ENCODE peak calls at places on chromosomes 4 and X, in nine cellular contexts. A is right atrium auricular region, W is tibial artery, Y is uterus, U is right lobe of liver, L is suprapubic skin, H is right cardiac atrium, X is stomach, I is sigmoid colon. F is an unnamed sample. For H3K4me1, the result is how much of the 10 kb centered on the place peaks cover.

GRCh38 chrX:48045410-48046311 is 25.8 kb downstream of the ZNF630 start:
- DNase-seq in A (no peak), W (no peak), Y (peak), U (no peak), L (no peak), H (peak), X (no peak), I (no peak), F (peak)

GRCh38 chr4:2515835-2516550 is 20.5 kb upstream of the FAM193A start:
- DNase-seq in A (peak), W (peak), Y (peak), U (peak), L (no peak), H (peak), X (peak), I (peak), F (peak)

GRCh38 chr4:17613761-17614415 is 553 bp upstream of the MED28 start:
- DNase-seq in A (no peak), W (no peak), Y (no peak), U (peak), L (no peak), H (no peak), X (no peak), I (peak), F (no peak)

GRCh38 chr4:90126805-90127204 is 389 bp upstream of the CCSER1 start:
- DNase-seq in A (no peak), W (no peak), Y (no peak), U (no peak), L (no peak), H (no peak), X (no peak), I (no peak), F (no peak)

GRCh38 chr4:113684534-113685091 is 76.9 kb downstream of the CAMK2D start:
- DNase-seq in A (peak), W (peak), Y (peak), U (peak), L (no peak), H (peak), X (peak), I (peak), F (peak)

GRCh38 chr4:6022607-6023288 is 4.5 kb upstream of the C4orf50 start:
- DNase-seq in A (no peak), W (no peak), Y (no peak), U (no peak), L (no peak), H (no peak), X (no peak), I (no peak), F (no peak)

GRCh38 chr4:186932196-186932595 is 208.5 kb upstream of the FAT1 start:
- DNase-seq in A (no peak), W (no peak), Y (no peak), U (no peak), L (no peak), H (no peak), X (no peak), I (no peak), F (no peak)

GRCh38 chrX:97524997-97525396 is 641.3 kb downstream of the RPA4 start:
- DNase-seq in A (no peak), W (no peak), Y (no peak), U (no peak), L (no peak), H (no peak), X (no peak), I (no peak), F (no peak)

GRCh38 chrX:11976663-11977062 is 161.6 kb upstream of the FRMPD4 start:
- DNase-seq in A (no peak), W (no peak), Y (no peak), U (no peak), L (no peak), H (no peak), X (no peak), I (no peak), F (no peak)

GRCh38 chr4:159390648-159391047 is 287.8 kb downstream of the RAPGEF2 start:
- DNase-seq in A (no peak), W (no peak), Y (no peak), U (no peak), L (no peak), H (no peak), X (no peak), I (no peak), F (no peak)

GRCh38 chr4:71132486-71132885 is 139.0 kb downstream of the DCK start:
- DNase-seq in A (no peak), W (no peak), Y (no peak), U (no peak), L (no peak), H (no peak), X (no peak), I (no peak), F (no peak)

GRCh38 chr4:74423101-74423500 is 21.8 kb upstream of the AREG start:
- DNase-seq in A (no peak), W (no peak), Y (no peak), U (no peak), L (no peak), H (peak), X (peak), I (no peak), F (peak)

GRCh38 chr4:62549601-62550000 is 1349.5 kb downstream of the ADGRL3 start:
- DNase-seq in A (no peak), W (no peak), Y (no peak), U (no peak), L (no peak), H (no peak), X (no peak), I (no peak), F (no peak)

GRCh38 chr4:105057370-105058096 is 89.1 kb upstream of the TET2 start:
- DNase-seq in A (no peak), W (no peak), Y (no peak), U (no peak), L (no peak), H (no peak), X (no peak), I (no peak), F (no peak)

GRCh38 chr4:127139788-127140286 is 492.9 kb upstream of the INTU start:
- DNase-seq in A (no peak), W (no peak), Y (no peak), U (no peak), L (no peak), H (no peak), X (no peak), I (no peak), F (no peak)

GRCh38 chrX:23503835-23504539 is 163.3 kb upstream of the PRDX4 start:
- DNase-seq in A (peak), W (peak), Y (no peak), U (peak), L (no peak), H (peak), X (peak), I (peak), F (peak)

GRCh38 chr4:156794863-156795262 is 176.7 kb downstream of the PDGFC start:
- DNase-seq in A (no peak), W (no peak), Y (no peak), U (no peak), L (no peak), H (no peak), X (no peak), I (no peak), F (no peak)

GRCh38 chrX:153460826-153461225 is 9.6 kb downstream of the HAUS7 start:
- DNase-seq in A (no peak), W (no peak), Y (no peak), U (peak), L (no peak), H (peak), X (peak), I (no peak), F (no peak)

GRCh38 chrX:40539214-40540142 is 41.3 kb upstream of the ATP6AP2 start:
- DNase-seq in A (peak), W (peak), Y (peak), U (peak), L (peak), H (peak), X (no peak), I (peak), F (peak)

GRCh38 chr4:73828945-73829344 is 7.5 kb upstream of the CXCL6 start:
- DNase-seq in A (no peak), W (no peak), Y (no peak), U (no peak), L (no peak), H (no peak), X (no peak), I (no peak), F (no peak)

GRCh38 chrX:118976599-118977340 is 2.4 kb downstream of the LONRF3 start:
- DNase-seq in A (no peak), W (peak), Y (peak), U (peak), L (peak), H (peak), X (peak), I (peak), F (peak)

GRCh38 chr4:4914059-4914820 is 54.8 kb downstream of the MSX1 start:
- DNase-seq in A (no peak), W (no peak), Y (no peak), U (no peak), L (no peak), H (no peak), X (no peak), I (no peak), F (no peak)

GRCh38 chrX:27679281-27679680 is 89.1 kb downstream of the DCAF8L2 start:
- DNase-seq in A (no peak), W (no peak), Y (no peak), U (no peak), L (no peak), H (no peak), X (no peak), I (no peak), F (no peak)

GRCh38 chr4:147340111-147340510 is 140.8 kb upstream of the EDNRA start:
- DNase-seq in A (no peak), W (no peak), Y (peak), U (no peak), L (no peak), H (no peak), X (no peak), I (no peak), F (no peak)

GRCh38 chrX:41946973-41947612 is 23.7 kb upstream of the CASK start:
- DNase-seq in A (no peak), W (no peak), Y (no peak), U (no peak), L (no peak), H (no peak), X (no peak), I (no peak), F (no peak)

GRCh38 chrX:109537324-109537665 is 651 bp downstream of the NXT2 start:
- DNase-seq in A (peak), W (no peak), Y (no peak), U (no peak), L (peak), H (no peak), X (peak), I (no peak), F (no peak)

GRCh38 chr4:152640058-152640921 is 39.5 kb downstream of the TMEM154 start:
- DNase-seq in A (no peak), W (no peak), Y (no peak), U (no peak), L (no peak), H (no peak), X (no peak), I (no peak), F (no peak)

GRCh38 chr4:16443504-16444088 is 217.3 kb upstream of the TAPT1 start:
- DNase-seq in A (no peak), W (no peak), Y (no peak), U (no peak), L (no peak), H (no peak), X (no peak), I (no peak), F (no peak)

GRCh38 chrX:150253946-150254615 is 109.0 kb upstream of the MAMLD1 start:
- DNase-seq in A (peak), W (no peak), Y (no peak), U (no peak), L (no peak), H (no peak), X (no peak), I (no peak), F (no peak)

GRCh38 chr4:123125477-123125876 is 203.1 kb upstream of the NUDT6 start:
- DNase-seq in A (no peak), W (no peak), Y (no peak), U (no peak), L (no peak), H (no peak), X (no peak), I (no peak), F (no peak)

GRCh38 chrX:77953708-77954107 is 15.7 kb downstream of the PGAM4 start:
- DNase-seq in A (no peak), W (no peak), Y (no peak), U (no peak), L (no peak), H (no peak), X (no peak), I (no peak), F (no peak)

GRCh38 chr4:20287246-20287645 is 35.5 kb downstream of the SLIT2 start:
- DNase-seq in A (no peak), W (no peak), Y (no peak), U (no peak), L (no peak), H (no peak), X (no peak), I (no peak), F (no peak)

GRCh38 chrX:134803551-134804183 is 145.4 kb upstream of the PLAC1 start:
- DNase-seq in A (no peak), W (no peak), Y (no peak), U (no peak), L (no peak), H (no peak), X (no peak), I (no peak), F (no peak)
- H3K4me3 ChIP-seq in A (no peak), W (no peak), Y (no peak), U (no peak), L (no peak), H (no peak), X (no peak), I (no peak), F (no peak)

DNA sequence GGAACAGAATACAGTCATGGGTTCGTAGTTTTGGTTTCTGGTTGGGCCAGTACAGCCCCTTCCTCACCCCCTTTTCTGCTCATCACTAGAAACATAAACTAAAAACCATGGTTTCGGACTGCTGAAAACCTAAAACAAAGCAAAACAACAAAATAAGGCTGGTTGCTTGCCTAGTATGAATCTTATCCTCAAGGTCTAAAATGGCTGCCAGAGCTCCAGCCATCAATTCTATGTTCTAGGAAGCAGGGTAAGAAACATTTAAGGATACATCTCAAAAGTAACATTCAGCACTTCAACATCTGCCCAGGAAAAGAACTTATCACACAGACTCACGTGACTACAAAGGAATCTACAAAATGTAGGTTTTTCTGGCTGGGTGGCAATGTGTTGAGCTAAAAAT is 31.5 kb downstream of the PPP3CA start:
- DNase-seq in A (no peak), W (no peak), Y (no peak), U (no peak), L (no peak), H (no peak), X (no peak), I (no peak), F (no peak)
- H3K4me1 ChIP-seq in A (under half), W (under half), Y (under half), U (under half), L (under half), H (under half), X (under half), I (under half), F (under half)

GRCh38 chr4:85808104-85808503 is 333.2 kb downstream of the ARHGAP24 start:
- DNase-seq in A (no peak), W (no peak), Y (no peak), U (no peak), L (no peak), H (no peak), X (no peak), I (no peak), F (no peak)

GRCh38 chr4:85808864-85809263 is 333.9 kb downstream of the ARHGAP24 start:
- DNase-seq in A (no peak), W (no peak), Y (no peak), U (no peak), L (no peak), H (no peak), X (no peak), I (no peak), F (no peak)

GRCh38 chr4:85803846-85804245 is 328.9 kb downstream of the ARHGAP24 start:
- DNase-seq in A (no peak), W (no peak), Y (no peak), U (no peak), L (no peak), H (no peak), X (no peak), I (no peak), F (no peak)

GRCh38 chr4:85806346-85806745 is 331.4 kb downstream of the ARHGAP24 start:
- DNase-seq in A (no peak), W (no peak), Y (no peak), U (no peak), L (no peak), H (no peak), X (no peak), I (no peak), F (no peak)

GRCh38 chr4:85807247-85807915 is 332.4 kb downstream of the ARHGAP24 start:
- DNase-seq in A (peak), W (peak), Y (no peak), U (no peak), L (no peak), H (peak), X (no peak), I (no peak), F (peak)
- H3K27ac ChIP-seq in A (peak), W (no peak), Y (peak), U (no peak), L (no peak), H (peak), X (no peak), I (no peak), F (peak)

GRCh38 chr4:183959349-183959748 is 54.2 kb downstream of the STOX2 start:
- DNase-seq in A (no peak), W (no peak), Y (no peak), U (no peak), L (no peak), H (no peak), X (no peak), I (no peak), F (no peak)
- H3K4me3 ChIP-seq in A (no peak), W (no peak), Y (peak), U (no peak), L (peak), H (peak), X (no peak), I (no peak), F (peak)

GRCh38 chr4:82901129-82901718 is 689 bp downstream of the THAP9 start:
- DNase-seq in A (no peak), W (no peak), Y (no peak), U (no peak), L (no peak), H (no peak), X (no peak), I (no peak), F (no peak)
- H3K4me1 ChIP-seq in A (under half), W (under half), Y (under half), U (under half), L (under half), H (under half), X (under half), I (under half), F (half or more)

GRCh38 chr4:7206385-7206784 is 14.0 kb downstream of the SORCS2 start:
- DNase-seq in A (peak), W (peak), Y (peak), U (peak), L (no peak), H (peak), X (no peak), I (no peak), F (peak)
- H3K27ac ChIP-seq in A (peak), W (peak), Y (peak), U (no peak), L (peak), H (peak), X (peak), I (peak), F (peak)

DNA sequence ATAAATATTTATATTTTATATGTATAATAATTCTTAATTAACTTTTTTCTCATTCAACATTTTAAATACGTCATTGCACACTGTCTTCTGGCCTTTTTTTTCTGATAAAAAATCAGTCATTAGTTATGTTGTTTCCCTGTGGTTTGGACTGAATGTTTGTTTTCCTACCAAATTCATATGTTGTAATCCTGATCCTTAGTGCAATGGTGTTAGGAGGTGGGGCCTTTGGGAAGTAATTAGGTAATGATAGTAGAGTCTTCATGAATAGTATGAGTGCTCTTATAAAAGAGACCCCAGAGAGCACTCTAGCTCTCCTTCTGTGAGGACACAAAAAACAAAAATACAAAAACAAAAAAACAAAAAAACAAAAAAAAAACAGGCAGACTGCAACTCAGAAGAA is 117.2 kb downstream of the GASK1B start:
- DNase-seq in A (no peak), W (no peak), Y (no peak), U (no peak), L (no peak), H (no peak), X (no peak), I (no peak), F (no peak)
- H3K4me3 ChIP-seq in A (no peak), W (no peak), Y (no peak), U (no peak), L (no peak), H (no peak), X (no peak), I (no peak), F (no peak)

DNA sequence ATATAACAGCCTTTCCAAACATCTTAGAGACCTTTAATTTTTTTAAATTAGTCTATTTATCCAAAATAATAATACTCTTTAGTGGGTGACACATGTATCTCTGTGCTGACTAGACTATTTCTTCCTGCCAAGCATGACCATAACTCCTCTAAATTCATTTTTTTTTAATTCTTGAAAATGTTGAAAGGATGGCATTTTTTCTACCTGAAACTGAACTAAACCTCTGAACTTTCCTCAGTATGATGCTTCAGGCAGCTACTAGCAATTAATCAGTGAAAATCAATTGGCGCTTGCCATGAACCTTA is 42.4 kb upstream of the PDLIM5 start:
- DNase-seq in A (no peak), W (no peak), Y (no peak), U (no peak), L (no peak), H (no peak), X (no peak), I (no peak), F (no peak)
- H3K4me1 ChIP-seq in A (half or more), W (under half), Y (under half), U (under half), L (under half), H (under half), X (under half), I (half or more), F (half or more)